ENCODE peak calls at places on chromosomes 16 and 17, in five cellular contexts. One of them, this sample, is unnamed.

GRCh38 chr16:79418588-79418987 is 181.9 kb downstream of the MAF start:
- DNase-seq in cardiac septum: no peak
- DNase-seq in NB4: no peak
- DNase-seq in left cardiac atrium: no peak
- DNase-seq in fibroblast of mammary gland: no peak
- DNase-seq in this sample: no peak

GRCh38 chr16:79758615-79759346 is 158.2 kb upstream of the MAF start:
- DNase-seq in fibroblast of mammary gland: no peak
- DNase-seq in left cardiac atrium: no peak
- DNase-seq in NB4: no peak
- DNase-seq in cardiac septum: no peak
- DNase-seq in this sample: no peak

GRCh38 chr16:72798212-72798611 is 249.7 kb downstream of the ZFHX3 start:
- DNase-seq in NB4: no peak
- DNase-seq in cardiac septum: no peak
- DNase-seq in left cardiac atrium: no peak
- DNase-seq in fibroblast of mammary gland: no peak
- DNase-seq in this sample: no peak

GRCh38 chr16:83996481-83997252 is 28.6 kb downstream of the NECAB2 start:
- DNase-seq in cardiac septum: no peak
- DNase-seq in NB4: no peak
- DNase-seq in left cardiac atrium: no peak
- DNase-seq in fibroblast of mammary gland: no peak
- DNase-seq in this sample: no peak

GRCh38 chr17:63692195-63692816 is 7.6 kb downstream of the LIMD2 start:
- DNase-seq in left cardiac atrium: no peak
- DNase-seq in fibroblast of mammary gland: no peak
- DNase-seq in cardiac septum: no peak
- DNase-seq in NB4: no peak
- DNase-seq in this sample: no peak

GRCh38 chr16:2973081-2973480 is 3.9 kb downstream of the PAQR4 start:
- DNase-seq in cardiac septum: no peak
- DNase-seq in left cardiac atrium: no peak
- DNase-seq in NB4: no peak
- DNase-seq in fibroblast of mammary gland: no peak
- DNase-seq in this sample: no peak

GRCh38 chr17:74497471-74497870 is 31.0 kb downstream of the CD300A start:
- DNase-seq in NB4: peak
- DNase-seq in cardiac septum: peak
- DNase-seq in left cardiac atrium: no peak
- DNase-seq in fibroblast of mammary gland: no peak
- DNase-seq in this sample: no peak

GRCh38 chr17:75404739-75405364 is 626 bp downstream of the GRB2 start:
- DNase-seq in left cardiac atrium: no peak
- DNase-seq in cardiac septum: no peak
- DNase-seq in NB4: peak
- DNase-seq in fibroblast of mammary gland: peak
- DNase-seq in this sample: no peak

GRCh38 chr17:75654176-75654575 is 12.8 kb downstream of the RECQL5 start:
- DNase-seq in NB4: no peak
- DNase-seq in left cardiac atrium: no peak
- DNase-seq in fibroblast of mammary gland: peak
- DNase-seq in cardiac septum: no peak
- DNase-seq in this sample: no peak

GRCh38 chr16:23871924-23872323 is 36.1 kb downstream of the PRKCB start:
- DNase-seq in left cardiac atrium: no peak
- DNase-seq in cardiac septum: no peak
- DNase-seq in fibroblast of mammary gland: no peak
- DNase-seq in NB4: no peak
- DNase-seq in this sample: no peak

GRCh38 chr16:67551091-67551490 is 11.2 kb upstream of the CTCF start:
- DNase-seq in cardiac septum: no peak
- DNase-seq in left cardiac atrium: no peak
- DNase-seq in fibroblast of mammary gland: no peak
- DNase-seq in NB4: no peak
- DNase-seq in this sample: no peak

GRCh38 chr17:81870155-81870977 is 771 bp downstream of the ARHGDIA start:
- DNase-seq in left cardiac atrium: peak
- DNase-seq in cardiac septum: no peak
- DNase-seq in fibroblast of mammary gland: peak
- DNase-seq in NB4: peak
- DNase-seq in this sample: no peak

GRCh38 chr17:76700627-76701470 is 9.9 kb downstream of the MXRA7 start:
- DNase-seq in left cardiac atrium: peak
- DNase-seq in cardiac septum: no peak
- DNase-seq in NB4: peak
- DNase-seq in fibroblast of mammary gland: peak
- DNase-seq in this sample: no peak